ENCODE peak calls at places on chromosomes 2 and 18, in eight cellular contexts. One of them, this sample, is unnamed.

GRCh38 chr2:59302683-59303082 is 1061.6 kb upstream of the FANCL start:
- DNase-seq in A549: no peak
- DNase-seq in RWPE1: no peak
- DNase-seq in sciatic nerve: no peak
- DNase-seq in left lobe of liver: no peak
- DNase-seq in WTC11: no peak
- DNase-seq in HFF-Myc: no peak
- DNase-seq in GOT3: no peak
- DNase-seq in this sample: no peak

GRCh38 chr2:239517686-239518085 is 116.9 kb upstream of the HDAC4 start:
- DNase-seq in left lobe of liver: no peak
- DNase-seq in GOT3: no peak
- DNase-seq in HFF-Myc: no peak
- DNase-seq in WTC11: no peak
- DNase-seq in A549: no peak
- DNase-seq in RWPE1: no peak
- DNase-seq in sciatic nerve: no peak
- DNase-seq in this sample: no peak

GRCh38 chr2:109350526-109350925 is 221.5 kb downstream of the SH3RF3 start:
- DNase-seq in sciatic nerve: no peak
- DNase-seq in A549: no peak
- DNase-seq in RWPE1: no peak
- DNase-seq in left lobe of liver: no peak
- DNase-seq in GOT3: no peak
- DNase-seq in WTC11: no peak
- DNase-seq in HFF-Myc: no peak
- DNase-seq in this sample: no peak

GRCh38 chr2:111919794-111920608 is 21.6 kb downstream of the MERTK start:
- DNase-seq in A549: no peak
- DNase-seq in left lobe of liver: peak; percentile 94
- DNase-seq in WTC11: no peak
- DNase-seq in HFF-Myc: no peak
- DNase-seq in sciatic nerve: no peak
- DNase-seq in GOT3: no peak
- DNase-seq in RWPE1: no peak
- DNase-seq in this sample: peak; percentile 81

GRCh38 chr18:5895300-5895885 is at the start of gene TMEM200C:
- DNase-seq in left lobe of liver: no peak
- DNase-seq in HFF-Myc: no peak
- DNase-seq in GOT3: no peak
- DNase-seq in WTC11: peak; percentile 57
- DNase-seq in RWPE1: no peak
- DNase-seq in A549: no peak
- DNase-seq in sciatic nerve: no peak
- DNase-seq in this sample: no peak

GRCh38 chr18:36386150-36386920 is 88.8 kb downstream of the FHOD3 start:
- DNase-seq in WTC11: no peak
- DNase-seq in A549: no peak
- DNase-seq in RWPE1: peak; percentile 69
- DNase-seq in left lobe of liver: no peak
- DNase-seq in sciatic nerve: no peak
- DNase-seq in HFF-Myc: no peak
- DNase-seq in GOT3: no peak
- DNase-seq in this sample: no peak

GRCh38 chr2:197455428-197455827 is 2.1 kb downstream of the COQ10B start:
- DNase-seq in sciatic nerve: no peak
- DNase-seq in left lobe of liver: no peak
- DNase-seq in RWPE1: no peak
- DNase-seq in WTC11: no peak
- DNase-seq in HFF-Myc: no peak
- DNase-seq in A549: no peak
- DNase-seq in GOT3: no peak
- DNase-seq in this sample: no peak

GRCh38 chr2:168907940-168908662 is 7.0 kb downstream of the G6PC2 start:
- DNase-seq in left lobe of liver: no peak
- DNase-seq in A549: no peak
- DNase-seq in HFF-Myc: no peak
- DNase-seq in sciatic nerve: no peak
- DNase-seq in GOT3: no peak
- DNase-seq in RWPE1: no peak
- DNase-seq in WTC11: no peak
- DNase-seq in this sample: no peak

GRCh38 chr18:48452863-48453323 is 43.7 kb upstream of the ZBTB7C start:
- DNase-seq in sciatic nerve: no peak
- DNase-seq in left lobe of liver: peak; percentile 57
- DNase-seq in RWPE1: no peak
- DNase-seq in A549: no peak
- DNase-seq in HFF-Myc: no peak
- DNase-seq in GOT3: no peak
- DNase-seq in WTC11: no peak
- DNase-seq in this sample: no peak

GRCh38 chr2:161971532-161971931 is 102.5 kb downstream of the DPP4 start:
- DNase-seq in left lobe of liver: no peak
- DNase-seq in GOT3: no peak
- DNase-seq in sciatic nerve: no peak
- DNase-seq in RWPE1: no peak
- DNase-seq in A549: no peak
- DNase-seq in HFF-Myc: no peak
- DNase-seq in WTC11: no peak
- DNase-seq in this sample: no peak

GRCh38 chr2:218732761-218733158 is 22.1 kb downstream of the TTLL4 start:
- DNase-seq in GOT3: no peak
- DNase-seq in RWPE1: no peak
- DNase-seq in sciatic nerve: no peak
- DNase-seq in left lobe of liver: no peak
- DNase-seq in WTC11: no peak
- DNase-seq in A549: no peak
- DNase-seq in HFF-Myc: no peak
- DNase-seq in this sample: no peak

GRCh38 chr2:47735912-47736311 is 47.0 kb upstream of the MSH6 start:
- DNase-seq in GOT3: no peak
- DNase-seq in A549: no peak
- DNase-seq in WTC11: no peak
- DNase-seq in sciatic nerve: no peak
- DNase-seq in RWPE1: no peak
- DNase-seq in left lobe of liver: no peak
- DNase-seq in HFF-Myc: no peak
- DNase-seq in this sample: no peak

GRCh38 chr2:100780203-100781008 is 39.5 kb upstream of the NPAS2 start:
- DNase-seq in A549: peak; percentile 25
- DNase-seq in HFF-Myc: no peak
- DNase-seq in RWPE1: peak; percentile 76
- DNase-seq in GOT3: no peak
- DNase-seq in WTC11: no peak
- DNase-seq in sciatic nerve: no peak
- DNase-seq in left lobe of liver: peak; percentile 62
- DNase-seq in this sample: no peak

GRCh38 chr2:2575870-2576386 is 244.9 kb upstream of the MYT1L start:
- DNase-seq in RWPE1: no peak
- DNase-seq in sciatic nerve: no peak
- DNase-seq in left lobe of liver: no peak
- DNase-seq in WTC11: no peak
- DNase-seq in GOT3: no peak
- DNase-seq in A549: no peak
- DNase-seq in HFF-Myc: no peak
- DNase-seq in this sample: no peak

GRCh38 chr2:15195723-15196270 is 365.3 kb downstream of the NBAS start:
- DNase-seq in sciatic nerve: no peak
- DNase-seq in WTC11: no peak
- DNase-seq in left lobe of liver: no peak
- DNase-seq in A549: no peak
- DNase-seq in GOT3: no peak
- DNase-seq in HFF-Myc: no peak
- DNase-seq in RWPE1: no peak
- DNase-seq in this sample: no peak

GRCh38 chr2:136381722-136382633 is 264.0 kb upstream of the CXCR4 start:
- DNase-seq in GOT3: no peak
- DNase-seq in sciatic nerve: no peak
- DNase-seq in WTC11: no peak
- DNase-seq in HFF-Myc: no peak
- DNase-seq in left lobe of liver: no peak
- DNase-seq in RWPE1: no peak
- DNase-seq in A549: no peak
- DNase-seq in this sample: no peak

GRCh38 chr18:63787673-63788072 is 12.5 kb downstream of the SERPINB7 start:
- DNase-seq in left lobe of liver: no peak
- DNase-seq in WTC11: no peak
- DNase-seq in sciatic nerve: no peak
- DNase-seq in HFF-Myc: no peak
- DNase-seq in GOT3: no peak
- DNase-seq in RWPE1: no peak
- DNase-seq in A549: no peak
- DNase-seq in this sample: no peak

GRCh38 chr18:49486617-49486958 is 446 bp downstream of the C18orf32 start:
- DNase-seq in left lobe of liver: no peak
- DNase-seq in sciatic nerve: no peak
- DNase-seq in WTC11: no peak
- DNase-seq in GOT3: no peak
- DNase-seq in A549: no peak
- DNase-seq in RWPE1: no peak
- DNase-seq in HFF-Myc: no peak
- DNase-seq in this sample: no peak

GRCh38 chr18:22683196-22683676 is 249.9 kb upstream of the RBBP8 start:
- DNase-seq in sciatic nerve: peak; percentile 81
- DNase-seq in A549: peak; percentile 96
- DNase-seq in RWPE1: peak; percentile 21
- DNase-seq in WTC11: no peak
- DNase-seq in HFF-Myc: peak; percentile 49
- DNase-seq in left lobe of liver: peak; percentile 94
- DNase-seq in GOT3: no peak
- DNase-seq in this sample: peak; percentile 77

GRCh38 chr2:72089028-72089427 is 58.6 kb downstream of the CYP26B1 start:
- DNase-seq in left lobe of liver: no peak
- DNase-seq in A549: no peak
- DNase-seq in HFF-Myc: no peak
- DNase-seq in GOT3: no peak
- DNase-seq in RWPE1: no peak
- DNase-seq in sciatic nerve: no peak
- DNase-seq in WTC11: no peak
- DNase-seq in this sample: no peak

GRCh38 chr2:69567909-69568300 is 75.6 kb downstream of the AAK1 start:
- DNase-seq in WTC11: no peak
- DNase-seq in left lobe of liver: no peak
- DNase-seq in sciatic nerve: no peak
- DNase-seq in GOT3: no peak
- DNase-seq in A549: no peak
- DNase-seq in HFF-Myc: no peak
- DNase-seq in RWPE1: no peak
- DNase-seq in this sample: no peak